ENCODE peak calls at places on chromosome 4, in ten cellular contexts. B is left cardiac atrium; V is fibroblast of lung; C is AG10803; K is activated effector memory CD4-positive, alpha-beta T cell treated with anti-CD3 and anti-CD28 coated beads, Interleukin-2, amount 50 U/mL, for 16 hours; X is HEK293T; Z is kidney tubule cell; I is A549; M is COR-L47; H is neural progenitor cell. P is an unnamed sample.

GRCh38 chr4:168541608-168541953 is 44.7 kb downstream of the PALLD start:
- DNase-seq in B (no peak), V (peak; percentile 64), C (peak; percentile 60), K (no peak), X (no peak), Z (peak; percentile 66), I (peak; percentile 75), M (no peak), H (no peak), P (no peak)

GRCh38 chr4:186651181-186651603 is 72.5 kb downstream of the FAT1 start:
- DNase-seq in B (no peak), V (no peak), C (no peak), K (no peak), X (peak; percentile 10), Z (no peak), I (no peak), M (no peak), H (peak; percentile 25), P (no peak)

GRCh38 chr4:17717301-17717700 is 64.1 kb downstream of the FAM184B start:
- DNase-seq in B (no peak), V (no peak), C (no peak), K (no peak), X (no peak), Z (no peak), I (no peak), M (no peak), H (no peak), P (no peak)

GRCh38 chr4:128862608-128863313 is 53.3 kb downstream of the JADE1 start:
- DNase-seq in B (no peak), V (no peak), C (no peak), K (peak; percentile 81), X (no peak), Z (peak; percentile 46), I (peak; percentile 16), M (no peak), H (peak; percentile 58), P (no peak)

GRCh38 chr4:113146876-113147358 is 97.5 kb downstream of the ANK2 start:
- DNase-seq in B (peak; percentile 29), V (peak; percentile 25), C (peak; percentile 26), K (no peak), X (no peak), Z (peak; percentile 49), I (no peak), M (no peak), H (no peak), P (peak; percentile 33)

GRCh38 chr4:152659806-152660205 is 20.0 kb downstream of the TMEM154 start:
- DNase-seq in B (no peak), V (no peak), C (no peak), K (no peak), X (no peak), Z (no peak), I (no peak), M (no peak), H (no peak), P (no peak)

GRCh38 chr4:7806080-7806630 is 133.5 kb downstream of the AFAP1 start:
- DNase-seq in B (peak; percentile 82), V (peak; percentile 93), C (peak; percentile 49), K (no peak), X (no peak), Z (peak; percentile 20), I (peak; percentile 92), M (no peak), H (peak; percentile 47), P (no peak)

GRCh38 chr4:87843936-87844335 is 11.2 kb downstream of the MEPE start:
- DNase-seq in B (no peak), V (peak; percentile 78), C (peak; percentile 82), K (no peak), X (no peak), Z (peak; percentile 78), I (peak; percentile 33), M (no peak), H (no peak), P (no peak)

GRCh38 chr4:79897174-79897573 is 175.9 kb downstream of the ANTXR2 start:
- DNase-seq in B (no peak), V (no peak), C (no peak), K (no peak), X (no peak), Z (no peak), I (no peak), M (no peak), H (no peak), P (no peak)

GRCh38 chr4:140483445-140483844 is 14.6 kb downstream of the MGAT4D start:
- DNase-seq in B (no peak), V (no peak), C (no peak), K (no peak), X (no peak), Z (no peak), I (no peak), M (no peak), H (no peak), P (no peak)

GRCh38 chr4:147736458-147736857 is 4.6 kb downstream of the ARHGAP10 start:
- DNase-seq in B (no peak), V (peak; percentile 63), C (peak; percentile 90), K (no peak), X (no peak), Z (peak; percentile 83), I (no peak), M (no peak), H (no peak), P (no peak)

GRCh38 chr4:159271857-159272256 is 169.0 kb downstream of the RAPGEF2 start:
- DNase-seq in B (no peak), V (peak; percentile 25), C (no peak), K (no peak), X (no peak), Z (no peak), I (no peak), M (no peak), H (no peak), P (no peak)

GRCh38 chr4:140088317-140088967 is 65.5 kb downstream of the MAML3 start:
- DNase-seq in B (no peak), V (no peak), C (peak; percentile 52), K (no peak), X (no peak), Z (no peak), I (no peak), M (no peak), H (no peak), P (no peak)

GRCh38 chr4:1500231-1500965 is 94.2 kb upstream of the NKX1-1 start:
- DNase-seq in B (no peak), V (no peak), C (no peak), K (peak; percentile 55), X (no peak), Z (no peak), I (no peak), M (no peak), H (no peak), P (no peak)

GRCh38 chr4:56142088-56142487 is 193.3 kb downstream of the CEP135 start:
- DNase-seq in B (no peak), V (no peak), C (no peak), K (no peak), X (no peak), Z (no peak), I (no peak), M (no peak), H (no peak), P (no peak)

GRCh38 chr4:67573193-67573592 is 14.7 kb downstream of the STAP1 start:
- DNase-seq in B (no peak), V (no peak), C (no peak), K (no peak), X (no peak), Z (peak; percentile 7), I (no peak), M (no peak), H (no peak), P (no peak)

GRCh38 chr4:47510506-47511143 is 25.6 kb downstream of the ATP10D start:
- DNase-seq in B (no peak), V (peak; percentile 37), C (peak; percentile 55), K (no peak), X (no peak), Z (peak; percentile 37), I (no peak), M (no peak), H (no peak), P (no peak)

GRCh38 chr4:173371292-173372192 is 788 bp downstream of the SAP30 start:
- DNase-seq in B (peak; percentile 83), V (peak; percentile 74), C (peak; percentile 74), K (peak; percentile 80), X (peak; percentile 49), Z (peak; percentile 79), I (peak; percentile 51), M (peak; percentile 40), H (peak; percentile 83), P (peak; percentile 56)

GRCh38 chr4:37157403-37158167 is 87.0 kb upstream of the NWD2 start:
- DNase-seq in B (no peak), V (no peak), C (no peak), K (no peak), X (no peak), Z (no peak), I (no peak), M (no peak), H (no peak), P (no peak)

GRCh38 chr4:97238956-97239698 is 904.1 kb downstream of the STPG2 start:
- DNase-seq in B (no peak), V (no peak), C (no peak), K (no peak), X (no peak), Z (no peak), I (no peak), M (peak; percentile 72), H (peak; percentile 36), P (no peak)

GRCh38 chr4:177093964-177094363 is 215.7 kb upstream of the NEIL3 start:
- DNase-seq in B (no peak), V (no peak), C (no peak), K (no peak), X (no peak), Z (no peak), I (no peak), M (no peak), H (no peak), P (no peak)

GRCh38 chr4:91113130-91113706 is 986.0 kb downstream of the CCSER1 start:
- DNase-seq in B (no peak), V (peak; percentile 52), C (no peak), K (no peak), X (peak; percentile 42), Z (peak; percentile 45), I (peak; percentile 43), M (peak; percentile 33), H (peak; percentile 49), P (peak; percentile 23)

GRCh38 chr4:37830640-37831039 is 4.2 kb downstream of the PGM2 start:
- DNase-seq in B (no peak), V (no peak), C (no peak), K (no peak), X (no peak), Z (no peak), I (no peak), M (no peak), H (no peak), P (no peak)

GRCh38 chr4:120071192-120071795 is 4.6 kb upstream of the MAD2L1 start:
- DNase-seq in B (no peak), V (peak; percentile 88), C (peak; percentile 70), K (no peak), X (peak; percentile 28), Z (peak; percentile 60), I (peak; percentile 69), M (peak; percentile 34), H (peak; percentile 59), P (peak; percentile 42)

GRCh38 chr4:95181446-95182306 is 367.1 kb downstream of the UNC5C start:
- DNase-seq in B (no peak), V (no peak), C (peak; percentile 27), K (no peak), X (no peak), Z (peak; percentile 54), I (no peak), M (peak; percentile 78), H (peak; percentile 83), P (no peak)

GRCh38 chr4:2262944-2263250 is 988 bp upstream of the MXD4 start:
- DNase-seq in B (no peak), V (no peak), C (no peak), K (no peak), X (no peak), Z (no peak), I (no peak), M (no peak), H (no peak), P (no peak)